ENCODE peak calls at places on chromosomes 7 and 10, in eight cellular contexts. One of them, this sample, is unnamed.

GRCh38 chr10:129455625-129456024 is 11.4 kb upstream of the MGMT start:
- DNase-seq in heart right ventricle: no peak
- DNase-seq in astrocyte of the spinal cord: no peak
- DNase-seq in astrocyte: no peak
- DNase-seq in PC-9: no peak
- DNase-seq in body of pancreas: no peak
- DNase-seq in left ventricle myocardium inferior: no peak
- DNase-seq in upper lobe of right lung: no peak
- DNase-seq in this sample: no peak

GRCh38 chr7:1907751-1908365 is 237.8 kb downstream of the ELFN1 start:
- DNase-seq in left ventricle myocardium inferior: no peak
- DNase-seq in upper lobe of right lung: no peak
- DNase-seq in PC-9: no peak
- DNase-seq in heart right ventricle: peak
- DNase-seq in astrocyte of the spinal cord: no peak
- DNase-seq in body of pancreas: no peak
- DNase-seq in astrocyte: no peak
- DNase-seq in this sample: no peak

GRCh38 chr10:75043256-75044121 is 68.0 kb upstream of the SAMD8 start:
- DNase-seq in astrocyte of the spinal cord: no peak
- DNase-seq in upper lobe of right lung: no peak
- DNase-seq in left ventricle myocardium inferior: no peak
- DNase-seq in heart right ventricle: peak
- DNase-seq in PC-9: no peak
- DNase-seq in astrocyte: no peak
- DNase-seq in body of pancreas: no peak
- DNase-seq in this sample: no peak

GRCh38 chr10:118459642-118460193 is 117.6 kb upstream of the FAM204A start:
- DNase-seq in body of pancreas: peak
- DNase-seq in PC-9: no peak
- DNase-seq in heart right ventricle: peak
- DNase-seq in astrocyte: peak
- DNase-seq in astrocyte of the spinal cord: peak
- DNase-seq in left ventricle myocardium inferior: peak
- DNase-seq in upper lobe of right lung: no peak
- DNase-seq in this sample: peak

GRCh38 chr7:150973571-150974451 is 4.3 kb downstream of the KCNH2 start:
- DNase-seq in astrocyte: no peak
- DNase-seq in upper lobe of right lung: no peak
- DNase-seq in heart right ventricle: no peak
- DNase-seq in left ventricle myocardium inferior: no peak
- DNase-seq in body of pancreas: no peak
- DNase-seq in PC-9: no peak
- DNase-seq in astrocyte of the spinal cord: no peak
- DNase-seq in this sample: no peak

GRCh38 chr10:25082276-25083204 is 66.1 kb downstream of the THNSL1 start:
- DNase-seq in astrocyte of the spinal cord: no peak
- DNase-seq in body of pancreas: no peak
- DNase-seq in heart right ventricle: no peak
- DNase-seq in left ventricle myocardium inferior: no peak
- DNase-seq in astrocyte: no peak
- DNase-seq in upper lobe of right lung: no peak
- DNase-seq in PC-9: no peak
- DNase-seq in this sample: no peak

GRCh38 chr7:76129836-76130235 is 71.9 kb upstream of the SRRM3 start:
- DNase-seq in astrocyte: no peak
- DNase-seq in body of pancreas: no peak
- DNase-seq in upper lobe of right lung: no peak
- DNase-seq in left ventricle myocardium inferior: no peak
- DNase-seq in PC-9: no peak
- DNase-seq in heart right ventricle: no peak
- DNase-seq in astrocyte of the spinal cord: no peak
- DNase-seq in this sample: no peak

GRCh38 chr7:107501593-107501992 is 31.7 kb downstream of the GPR22 start:
- DNase-seq in upper lobe of right lung: no peak
- DNase-seq in astrocyte: no peak
- DNase-seq in astrocyte of the spinal cord: peak
- DNase-seq in heart right ventricle: no peak
- DNase-seq in left ventricle myocardium inferior: no peak
- DNase-seq in PC-9: no peak
- DNase-seq in body of pancreas: no peak
- DNase-seq in this sample: peak

GRCh38 chr10:101075775-101076174 is 14.0 kb downstream of the KAZALD1 start:
- DNase-seq in heart right ventricle: no peak
- DNase-seq in astrocyte: no peak
- DNase-seq in left ventricle myocardium inferior: no peak
- DNase-seq in body of pancreas: no peak
- DNase-seq in PC-9: no peak
- DNase-seq in upper lobe of right lung: no peak
- DNase-seq in astrocyte of the spinal cord: no peak
- DNase-seq in this sample: no peak

GRCh38 chr10:96229568-96230030 is 41.8 kb downstream of the BLNK start:
- DNase-seq in PC-9: no peak
- DNase-seq in astrocyte of the spinal cord: peak
- DNase-seq in body of pancreas: peak
- DNase-seq in upper lobe of right lung: peak
- DNase-seq in astrocyte: peak
- DNase-seq in left ventricle myocardium inferior: peak
- DNase-seq in heart right ventricle: peak
- DNase-seq in this sample: peak

GRCh38 chr10:74244097-74244685 is 93.2 kb downstream of the ADK start:
- DNase-seq in astrocyte: peak
- DNase-seq in left ventricle myocardium inferior: no peak
- DNase-seq in body of pancreas: peak
- DNase-seq in upper lobe of right lung: no peak
- DNase-seq in astrocyte of the spinal cord: peak
- DNase-seq in PC-9: peak
- DNase-seq in heart right ventricle: no peak
- DNase-seq in this sample: peak

GRCh38 chr7:110590415-110590814 is 500.5 kb upstream of the LRRN3 start:
- DNase-seq in upper lobe of right lung: no peak
- DNase-seq in astrocyte: no peak
- DNase-seq in left ventricle myocardium inferior: no peak
- DNase-seq in astrocyte of the spinal cord: no peak
- DNase-seq in body of pancreas: no peak
- DNase-seq in PC-9: no peak
- DNase-seq in heart right ventricle: no peak
- DNase-seq in this sample: no peak

GRCh38 chr10:62343000-62343399 is 31.2 kb upstream of the ZNF365 start:
- DNase-seq in body of pancreas: no peak
- DNase-seq in astrocyte of the spinal cord: no peak
- DNase-seq in upper lobe of right lung: no peak
- DNase-seq in left ventricle myocardium inferior: no peak
- DNase-seq in PC-9: no peak
- DNase-seq in heart right ventricle: no peak
- DNase-seq in astrocyte: no peak
- DNase-seq in this sample: no peak

GRCh38 chr7:100475549-100475948 is 3.5 kb downstream of the TSC22D4 start:
- DNase-seq in astrocyte: no peak
- DNase-seq in PC-9: no peak
- DNase-seq in astrocyte of the spinal cord: no peak
- DNase-seq in heart right ventricle: peak
- DNase-seq in left ventricle myocardium inferior: peak
- DNase-seq in upper lobe of right lung: no peak
- DNase-seq in body of pancreas: no peak
- DNase-seq in this sample: no peak

GRCh38 chr7:78576196-78576595 is 777.6 kb downstream of the PHTF2 start:
- DNase-seq in body of pancreas: no peak
- DNase-seq in astrocyte: peak
- DNase-seq in upper lobe of right lung: no peak
- DNase-seq in heart right ventricle: no peak
- DNase-seq in left ventricle myocardium inferior: no peak
- DNase-seq in astrocyte of the spinal cord: peak
- DNase-seq in PC-9: no peak
- DNase-seq in this sample: no peak

DNA sequence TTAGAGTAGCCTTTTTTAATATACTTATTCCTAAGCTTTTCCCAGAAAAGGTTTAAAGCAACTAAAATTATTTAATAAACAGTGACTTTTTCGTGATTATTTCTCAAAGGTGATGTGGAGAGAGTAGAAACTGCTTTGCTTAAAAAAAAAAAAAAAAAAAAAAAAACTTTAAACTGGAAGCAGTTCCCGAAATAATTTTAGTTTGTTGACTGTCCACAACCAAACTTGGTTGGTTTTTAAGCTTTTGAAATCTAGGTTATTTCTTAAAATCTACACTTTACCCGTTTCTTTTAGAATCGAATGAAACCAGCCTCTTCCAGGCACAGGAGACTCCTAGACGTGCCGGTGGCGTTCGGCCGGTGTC is 7.2 kb downstream of the SKAP2 start:
- DNase-seq in PC-9: no peak
- DNase-seq in heart right ventricle: no peak
- DNase-seq in body of pancreas: no peak
- DNase-seq in astrocyte: no peak
- DNase-seq in left ventricle myocardium inferior: no peak
- DNase-seq in astrocyte of the spinal cord: no peak
- DNase-seq in upper lobe of right lung: no peak
- DNase-seq in this sample: no peak
- H3K4me3 ChIP-seq in PC-9: no peak
- H3K4me3 ChIP-seq in heart right ventricle: no peak
- H3K4me3 ChIP-seq in body of pancreas: no peak
- H3K4me3 ChIP-seq in astrocyte: no peak
- H3K4me3 ChIP-seq in left ventricle myocardium inferior: peak
- H3K4me3 ChIP-seq in astrocyte of the spinal cord: peak
- H3K4me3 ChIP-seq in upper lobe of right lung: peak
- H3K4me3 ChIP-seq in this sample: peak

DNA sequence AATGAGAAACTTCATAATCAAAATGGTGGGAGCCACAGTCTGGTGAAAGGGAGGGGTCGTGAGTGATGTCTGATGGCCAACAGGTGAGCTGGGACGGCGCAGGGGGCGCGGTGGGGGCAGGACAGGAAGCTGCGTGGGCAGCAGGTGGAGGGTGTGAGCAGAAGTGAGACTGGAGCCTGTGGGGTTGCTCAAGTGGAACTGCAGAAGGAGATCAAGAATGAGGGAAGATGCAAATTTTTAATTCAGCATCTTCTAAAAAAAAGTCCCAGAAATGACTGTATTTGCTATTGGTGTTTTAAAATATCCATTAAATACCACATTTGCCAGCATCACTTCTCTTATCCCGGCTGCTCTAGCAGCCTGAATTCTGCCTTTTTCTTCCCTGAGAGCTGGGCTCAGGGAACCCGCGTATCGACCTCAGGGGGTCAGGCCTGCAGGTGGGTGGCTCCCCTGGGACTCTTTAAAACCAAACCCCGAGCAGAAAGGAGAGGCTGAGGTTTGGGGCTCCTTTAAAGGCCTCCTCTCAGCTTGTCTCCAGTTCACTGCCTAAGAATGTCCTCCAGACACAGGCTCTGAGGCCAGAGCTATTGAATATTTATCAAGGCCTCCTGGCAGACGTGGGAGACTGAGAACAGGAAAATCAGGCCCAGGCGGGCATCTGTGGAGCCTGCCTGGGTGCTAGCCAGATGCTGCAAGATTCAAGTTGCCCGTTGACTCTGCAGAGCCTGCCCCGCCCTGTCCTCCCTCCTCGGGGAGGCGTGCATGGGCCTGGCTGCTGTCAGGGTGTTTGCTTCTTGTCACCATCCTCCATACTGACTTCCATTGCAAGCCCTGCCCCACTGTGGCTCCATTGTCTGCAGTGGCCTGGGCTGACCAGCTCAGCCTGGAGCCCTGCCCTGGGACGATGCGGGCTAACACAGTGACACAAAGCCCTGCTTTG is 53.9 kb downstream of the SYPL1 start:
- DNase-seq in left ventricle myocardium inferior: no peak
- DNase-seq in heart right ventricle: no peak
- DNase-seq in body of pancreas: peak
- DNase-seq in PC-9: peak
- DNase-seq in upper lobe of right lung: peak
- DNase-seq in astrocyte: no peak
- DNase-seq in astrocyte of the spinal cord: no peak
- DNase-seq in this sample: no peak
- TF ChIP-seq CTCF in left ventricle myocardium inferior: no peak
- TF ChIP-seq CTCF in heart right ventricle: no peak
- TF ChIP-seq CTCF in body of pancreas: no peak
- TF ChIP-seq CTCF in PC-9: no peak
- TF ChIP-seq CTCF in upper lobe of right lung: no peak
- TF ChIP-seq CTCF in astrocyte: no peak
- TF ChIP-seq CTCF in astrocyte of the spinal cord: no peak
- TF ChIP-seq CTCF in this sample: no peak

DNA sequence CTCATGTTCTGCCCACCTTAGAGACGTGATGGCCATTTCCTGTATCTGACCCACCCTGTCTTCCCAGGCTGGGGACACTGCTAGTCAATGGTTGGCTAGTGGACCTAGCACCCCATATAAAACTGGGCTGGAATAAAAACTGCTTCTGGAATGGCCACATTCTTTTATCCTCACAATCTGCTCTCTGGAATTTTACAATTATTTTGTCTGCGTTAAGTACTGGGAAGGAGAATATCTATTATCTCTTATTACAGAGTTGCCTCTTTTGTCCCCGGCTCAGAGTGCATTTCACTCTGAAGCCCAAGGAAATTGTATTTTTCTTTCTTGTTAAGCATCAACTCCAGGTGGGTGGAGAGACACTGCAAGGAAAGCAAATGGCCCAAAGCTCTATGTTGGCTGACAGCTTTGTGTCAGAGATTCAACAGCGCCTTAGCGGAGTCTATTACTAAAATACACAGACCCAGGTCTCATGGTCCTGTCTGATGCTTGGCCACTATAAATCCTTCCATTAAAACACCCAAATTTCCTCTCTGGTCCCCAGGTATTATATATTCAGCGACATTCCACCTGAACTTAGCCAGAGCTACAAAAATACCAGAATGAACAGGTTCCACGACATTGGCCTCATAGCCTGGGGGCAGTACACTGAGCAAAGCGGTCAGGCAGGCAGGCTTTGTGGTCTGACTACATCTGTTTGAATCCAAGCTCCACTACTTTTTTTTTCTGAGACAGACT is 121.7 kb downstream of the PRPF18 start:
- DNase-seq in left ventricle myocardium inferior: no peak
- DNase-seq in PC-9: peak
- DNase-seq in body of pancreas: peak
- DNase-seq in astrocyte of the spinal cord: peak
- DNase-seq in upper lobe of right lung: no peak
- DNase-seq in astrocyte: peak
- DNase-seq in heart right ventricle: no peak
- DNase-seq in this sample: no peak
- H3K4me3 ChIP-seq in left ventricle myocardium inferior: peak
- H3K4me3 ChIP-seq in PC-9: peak
- H3K4me3 ChIP-seq in body of pancreas: no peak
- H3K4me3 ChIP-seq in astrocyte of the spinal cord: peak
- H3K4me3 ChIP-seq in upper lobe of right lung: peak
- H3K4me3 ChIP-seq in astrocyte: peak
- H3K4me3 ChIP-seq in heart right ventricle: peak
- H3K4me3 ChIP-seq in this sample: peak

DNA sequence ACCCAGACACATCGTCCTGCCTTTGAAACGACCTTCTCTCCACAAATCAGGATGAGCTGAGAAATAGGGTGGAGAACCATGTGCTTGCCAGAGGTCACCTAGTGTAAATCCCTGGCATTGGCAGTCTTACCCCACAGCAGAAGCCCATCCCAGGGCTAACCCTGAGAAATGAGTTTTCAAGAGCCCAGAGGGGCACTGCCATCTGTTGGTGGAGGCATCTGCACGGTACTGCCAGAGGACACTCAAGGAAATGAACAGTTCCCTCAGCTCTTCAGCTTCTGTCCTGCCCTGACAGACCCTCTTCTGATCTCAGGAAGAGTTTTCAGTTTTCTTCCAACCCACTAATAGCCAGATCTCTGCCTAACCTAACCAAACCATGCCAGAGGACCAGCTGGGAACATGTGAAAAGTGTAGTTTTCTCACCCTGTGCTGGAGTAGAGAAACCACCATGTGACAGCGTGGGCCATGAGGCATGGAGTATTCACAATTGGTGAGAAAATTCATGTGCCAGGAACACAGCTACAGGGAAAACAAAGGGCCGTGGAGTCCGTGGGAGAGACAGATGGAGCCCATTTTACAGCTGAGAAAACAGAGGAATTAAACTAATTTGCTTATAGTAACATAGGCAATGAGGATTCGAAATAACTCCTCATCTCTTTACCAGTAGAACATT is 37.7 kb upstream of the ITPRID1 start:
- DNase-seq in astrocyte: no peak
- DNase-seq in left ventricle myocardium inferior: no peak
- DNase-seq in upper lobe of right lung: no peak
- DNase-seq in PC-9: no peak
- DNase-seq in heart right ventricle: no peak
- DNase-seq in body of pancreas: no peak
- DNase-seq in astrocyte of the spinal cord: no peak
- DNase-seq in this sample: no peak
- TF ChIP-seq CTCF in astrocyte: no peak
- TF ChIP-seq CTCF in left ventricle myocardium inferior: no peak
- TF ChIP-seq CTCF in upper lobe of right lung: no peak
- TF ChIP-seq CTCF in PC-9: no peak
- TF ChIP-seq CTCF in heart right ventricle: no peak
- TF ChIP-seq CTCF in body of pancreas: no peak
- TF ChIP-seq CTCF in astrocyte of the spinal cord: no peak
- TF ChIP-seq CTCF in this sample: no peak